ENCODE peak calls at places on chromosomes 11 and 22, in ten cellular contexts. One of them, this sample, is unnamed. For H3K9me3, the result is how much of the 10 kb centered on the place peaks cover.

GRCh38 chr11:30015725-30016449 is 943 bp downstream of the KCNA4 start:
- DNase-seq in CD8-positive, alpha-beta memory T cell: no peak
- DNase-seq in endodermal cell: no peak
- DNase-seq in stomach: no peak
- DNase-seq in lower lobe of right lung: no peak
- DNase-seq in mammary epithelial cell: no peak
- DNase-seq in iPS DF 6.9: no peak
- DNase-seq in heart right ventricle: no peak
- DNase-seq in H9: peak
- DNase-seq in AG04450: no peak
- DNase-seq in this sample: no peak

GRCh38 chr11:104343578-104343977 is 179.6 kb upstream of the PDGFD start:
- DNase-seq in CD8-positive, alpha-beta memory T cell: no peak
- DNase-seq in endodermal cell: no peak
- DNase-seq in stomach: no peak
- DNase-seq in lower lobe of right lung: no peak
- DNase-seq in mammary epithelial cell: peak
- DNase-seq in iPS DF 6.9: no peak
- DNase-seq in heart right ventricle: no peak
- DNase-seq in H9: no peak
- DNase-seq in AG04450: no peak
- DNase-seq in this sample: no peak

GRCh38 chr11:36365937-36366336 is 69.8 kb downstream of the PRR5L start:
- DNase-seq in CD8-positive, alpha-beta memory T cell: no peak
- DNase-seq in endodermal cell: no peak
- DNase-seq in stomach: no peak
- DNase-seq in lower lobe of right lung: no peak
- DNase-seq in mammary epithelial cell: no peak
- DNase-seq in iPS DF 6.9: no peak
- DNase-seq in heart right ventricle: no peak
- DNase-seq in H9: no peak
- DNase-seq in AG04450: no peak
- DNase-seq in this sample: no peak

GRCh38 chr11:134656861-134657540 is 245.0 kb upstream of the B3GAT1 start:
- DNase-seq in CD8-positive, alpha-beta memory T cell: no peak
- DNase-seq in endodermal cell: no peak
- DNase-seq in stomach: peak
- DNase-seq in lower lobe of right lung: no peak
- DNase-seq in mammary epithelial cell: no peak
- DNase-seq in iPS DF 6.9: no peak
- DNase-seq in heart right ventricle: peak
- DNase-seq in H9: no peak
- DNase-seq in AG04450: no peak
- DNase-seq in this sample: no peak

GRCh38 chr11:44268807-44269080 is 41.2 kb downstream of the ALX4 start:
- DNase-seq in CD8-positive, alpha-beta memory T cell: no peak
- DNase-seq in endodermal cell: no peak
- DNase-seq in stomach: no peak
- DNase-seq in lower lobe of right lung: no peak
- DNase-seq in mammary epithelial cell: no peak
- DNase-seq in iPS DF 6.9: no peak
- DNase-seq in heart right ventricle: no peak
- DNase-seq in H9: no peak
- DNase-seq in AG04450: no peak
- DNase-seq in this sample: no peak

GRCh38 chr11:44463751-44464150 is 101.7 kb upstream of the CD82 start:
- DNase-seq in CD8-positive, alpha-beta memory T cell: no peak
- DNase-seq in endodermal cell: no peak
- DNase-seq in stomach: no peak
- DNase-seq in lower lobe of right lung: no peak
- DNase-seq in mammary epithelial cell: no peak
- DNase-seq in iPS DF 6.9: no peak
- DNase-seq in heart right ventricle: no peak
- DNase-seq in H9: no peak
- DNase-seq in AG04450: no peak
- DNase-seq in this sample: no peak

GRCh38 chr11:61752117-61752924 is at the start of gene MYRF:
- DNase-seq in CD8-positive, alpha-beta memory T cell: peak
- DNase-seq in endodermal cell: peak
- DNase-seq in stomach: peak
- DNase-seq in lower lobe of right lung: peak
- DNase-seq in mammary epithelial cell: no peak
- DNase-seq in iPS DF 6.9: no peak
- DNase-seq in heart right ventricle: peak
- DNase-seq in H9: peak
- DNase-seq in AG04450: no peak
- DNase-seq in this sample: peak

GRCh38 chr22:35894937-35895708 is 133.5 kb downstream of the RBFOX2 start:
- DNase-seq in CD8-positive, alpha-beta memory T cell: no peak
- DNase-seq in endodermal cell: no peak
- DNase-seq in stomach: no peak
- DNase-seq in lower lobe of right lung: no peak
- DNase-seq in mammary epithelial cell: peak
- DNase-seq in iPS DF 6.9: no peak
- DNase-seq in heart right ventricle: peak
- DNase-seq in H9: no peak
- DNase-seq in AG04450: peak
- DNase-seq in this sample: no peak

GRCh38 chr11:63802637-63803414 is 10.4 kb upstream of the SPINDOC start:
- DNase-seq in CD8-positive, alpha-beta memory T cell: no peak
- DNase-seq in endodermal cell: peak
- DNase-seq in stomach: no peak
- DNase-seq in lower lobe of right lung: no peak
- DNase-seq in mammary epithelial cell: peak
- DNase-seq in iPS DF 6.9: no peak
- DNase-seq in heart right ventricle: no peak
- DNase-seq in H9: no peak
- DNase-seq in AG04450: no peak
- DNase-seq in this sample: no peak

GRCh38 chr22:30743257-30744020 is 48.8 kb downstream of the OSBP2 start:
- DNase-seq in CD8-positive, alpha-beta memory T cell: no peak
- DNase-seq in endodermal cell: no peak
- DNase-seq in stomach: no peak
- DNase-seq in lower lobe of right lung: no peak
- DNase-seq in mammary epithelial cell: no peak
- DNase-seq in iPS DF 6.9: no peak
- DNase-seq in heart right ventricle: no peak
- DNase-seq in H9: no peak
- DNase-seq in AG04450: no peak
- DNase-seq in this sample: no peak

GRCh38 chr22:41920271-41920976 is 5.5 kb upstream of the SHISA8 start:
- DNase-seq in CD8-positive, alpha-beta memory T cell: no peak
- DNase-seq in endodermal cell: no peak
- DNase-seq in stomach: no peak
- DNase-seq in lower lobe of right lung: no peak
- DNase-seq in mammary epithelial cell: no peak
- DNase-seq in iPS DF 6.9: no peak
- DNase-seq in heart right ventricle: no peak
- DNase-seq in H9: no peak
- DNase-seq in AG04450: no peak
- DNase-seq in this sample: no peak

GRCh38 chr11:68692881-68693483 is 8.6 kb downstream of the GAL start:
- DNase-seq in CD8-positive, alpha-beta memory T cell: no peak
- DNase-seq in endodermal cell: peak
- DNase-seq in stomach: no peak
- DNase-seq in lower lobe of right lung: no peak
- DNase-seq in mammary epithelial cell: no peak
- DNase-seq in iPS DF 6.9: no peak
- DNase-seq in heart right ventricle: no peak
- DNase-seq in H9: peak
- DNase-seq in AG04450: no peak
- DNase-seq in this sample: no peak

GRCh38 chr11:85459304-85459703 is 167.8 kb downstream of the DLG2 start:
- DNase-seq in CD8-positive, alpha-beta memory T cell: no peak
- DNase-seq in endodermal cell: no peak
- DNase-seq in stomach: no peak
- DNase-seq in lower lobe of right lung: no peak
- DNase-seq in mammary epithelial cell: no peak
- DNase-seq in iPS DF 6.9: no peak
- DNase-seq in heart right ventricle: no peak
- DNase-seq in H9: no peak
- DNase-seq in AG04450: no peak
- DNase-seq in this sample: no peak
- H3K9me3 ChIP-seq in CD8-positive, alpha-beta memory T cell: under half
- H3K9me3 ChIP-seq in endodermal cell: under half
- H3K9me3 ChIP-seq in stomach: under half
- H3K9me3 ChIP-seq in lower lobe of right lung: under half
- H3K9me3 ChIP-seq in mammary epithelial cell: under half
- H3K9me3 ChIP-seq in iPS DF 6.9: under half
- H3K9me3 ChIP-seq in heart right ventricle: under half
- H3K9me3 ChIP-seq in H9: under half
- H3K9me3 ChIP-seq in AG04450: under half
- H3K9me3 ChIP-seq in this sample: under half

GRCh38 chr22:47207846-47208554 is 445.6 kb downstream of the TBC1D22A start:
- DNase-seq in CD8-positive, alpha-beta memory T cell: no peak
- DNase-seq in endodermal cell: peak
- DNase-seq in stomach: peak
- DNase-seq in lower lobe of right lung: no peak
- DNase-seq in mammary epithelial cell: no peak
- DNase-seq in iPS DF 6.9: no peak
- DNase-seq in heart right ventricle: no peak
- DNase-seq in H9: no peak
- DNase-seq in AG04450: no peak
- DNase-seq in this sample: no peak

GRCh38 chr22:47209547-47210023 is 447.1 kb downstream of the TBC1D22A start:
- DNase-seq in CD8-positive, alpha-beta memory T cell: no peak
- DNase-seq in endodermal cell: peak
- DNase-seq in stomach: peak
- DNase-seq in lower lobe of right lung: no peak
- DNase-seq in mammary epithelial cell: no peak
- DNase-seq in iPS DF 6.9: no peak
- DNase-seq in heart right ventricle: no peak
- DNase-seq in H9: no peak
- DNase-seq in AG04450: no peak
- DNase-seq in this sample: no peak

GRCh38 chr22:47210112-47210657 is 447.7 kb downstream of the TBC1D22A start:
- DNase-seq in CD8-positive, alpha-beta memory T cell: no peak
- DNase-seq in endodermal cell: peak
- DNase-seq in stomach: peak
- DNase-seq in lower lobe of right lung: no peak
- DNase-seq in mammary epithelial cell: no peak
- DNase-seq in iPS DF 6.9: no peak
- DNase-seq in heart right ventricle: no peak
- DNase-seq in H9: no peak
- DNase-seq in AG04450: no peak
- DNase-seq in this sample: no peak

GRCh38 chr22:47209077-47209514 is 446.6 kb downstream of the TBC1D22A start:
- DNase-seq in CD8-positive, alpha-beta memory T cell: no peak
- DNase-seq in endodermal cell: no peak
- DNase-seq in stomach: peak
- DNase-seq in lower lobe of right lung: no peak
- DNase-seq in mammary epithelial cell: no peak
- DNase-seq in iPS DF 6.9: no peak
- DNase-seq in heart right ventricle: no peak
- DNase-seq in H9: no peak
- DNase-seq in AG04450: no peak
- DNase-seq in this sample: no peak

DNA sequence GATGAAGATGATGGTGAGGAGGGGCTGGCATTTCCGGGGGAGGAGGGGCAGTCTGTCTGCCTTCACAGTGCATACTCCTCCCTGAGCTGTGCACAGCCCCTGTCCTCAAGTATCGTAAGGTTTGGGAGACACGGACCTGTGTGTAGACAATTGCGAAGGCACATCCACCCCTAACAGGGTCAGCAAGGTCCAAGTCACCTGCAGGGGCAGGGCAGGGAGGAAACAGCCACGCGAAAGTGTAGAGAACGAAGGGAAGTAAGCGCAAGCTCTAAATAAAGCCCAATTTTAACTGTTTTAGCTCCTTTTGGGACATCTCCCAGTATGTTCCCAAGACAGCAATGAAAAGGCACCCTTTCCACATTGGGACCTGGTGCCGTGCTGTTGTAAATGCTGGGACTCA is 448.2 kb downstream of the TBC1D22A start:
- DNase-seq in CD8-positive, alpha-beta memory T cell: no peak
- DNase-seq in endodermal cell: no peak
- DNase-seq in stomach: peak
- DNase-seq in lower lobe of right lung: no peak
- DNase-seq in mammary epithelial cell: no peak
- DNase-seq in iPS DF 6.9: no peak
- DNase-seq in heart right ventricle: no peak
- DNase-seq in H9: no peak
- DNase-seq in AG04450: no peak
- DNase-seq in this sample: no peak
- H3K9me3 ChIP-seq in CD8-positive, alpha-beta memory T cell: under half
- H3K9me3 ChIP-seq in endodermal cell: under half
- H3K9me3 ChIP-seq in stomach: under half
- H3K9me3 ChIP-seq in lower lobe of right lung: under half
- H3K9me3 ChIP-seq in mammary epithelial cell: under half
- H3K9me3 ChIP-seq in iPS DF 6.9: under half
- H3K9me3 ChIP-seq in heart right ventricle: under half
- H3K9me3 ChIP-seq in H9: half or more
- H3K9me3 ChIP-seq in AG04450: under half
- H3K9me3 ChIP-seq in this sample: under half

DNA sequence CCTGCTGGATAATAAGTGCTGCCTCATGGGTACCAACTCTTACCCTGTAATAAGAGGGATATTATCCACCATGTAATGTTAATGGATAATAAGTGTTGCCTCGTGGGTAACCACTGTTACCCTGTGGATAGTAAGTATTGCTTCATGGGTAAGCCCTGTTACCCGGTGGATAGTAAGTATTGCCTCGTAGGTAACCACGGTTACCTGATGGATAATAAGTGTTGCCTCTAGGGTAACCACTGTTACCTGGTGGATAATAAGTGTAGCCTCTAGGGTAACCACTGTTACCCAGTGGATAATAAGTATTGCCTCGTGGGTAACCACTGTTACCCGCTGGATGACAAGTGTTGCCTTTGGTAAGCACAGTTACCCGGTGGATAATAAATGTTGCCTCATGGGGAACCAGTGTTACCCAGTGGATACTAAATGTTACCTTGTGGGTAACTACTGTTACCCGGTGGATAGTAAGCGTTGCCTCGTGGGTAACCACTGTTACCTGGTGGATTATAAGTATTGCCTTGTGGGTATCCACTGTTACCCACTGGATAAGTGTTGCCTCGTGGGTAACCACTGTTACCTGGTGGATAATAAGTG is 18.6 kb upstream of the NXPE4 start:
- DNase-seq in CD8-positive, alpha-beta memory T cell: no peak
- DNase-seq in endodermal cell: no peak
- DNase-seq in stomach: no peak
- DNase-seq in lower lobe of right lung: no peak
- DNase-seq in mammary epithelial cell: no peak
- DNase-seq in iPS DF 6.9: no peak
- DNase-seq in heart right ventricle: no peak
- DNase-seq in H9: no peak
- DNase-seq in AG04450: no peak
- DNase-seq in this sample: no peak
- H3K9me3 ChIP-seq in CD8-positive, alpha-beta memory T cell: under half
- H3K9me3 ChIP-seq in endodermal cell: half or more
- H3K9me3 ChIP-seq in stomach: under half
- H3K9me3 ChIP-seq in lower lobe of right lung: under half
- H3K9me3 ChIP-seq in mammary epithelial cell: under half
- H3K9me3 ChIP-seq in iPS DF 6.9: under half
- H3K9me3 ChIP-seq in heart right ventricle: under half
- H3K9me3 ChIP-seq in H9: under half
- H3K9me3 ChIP-seq in AG04450: under half
- H3K9me3 ChIP-seq in this sample: under half

DNA sequence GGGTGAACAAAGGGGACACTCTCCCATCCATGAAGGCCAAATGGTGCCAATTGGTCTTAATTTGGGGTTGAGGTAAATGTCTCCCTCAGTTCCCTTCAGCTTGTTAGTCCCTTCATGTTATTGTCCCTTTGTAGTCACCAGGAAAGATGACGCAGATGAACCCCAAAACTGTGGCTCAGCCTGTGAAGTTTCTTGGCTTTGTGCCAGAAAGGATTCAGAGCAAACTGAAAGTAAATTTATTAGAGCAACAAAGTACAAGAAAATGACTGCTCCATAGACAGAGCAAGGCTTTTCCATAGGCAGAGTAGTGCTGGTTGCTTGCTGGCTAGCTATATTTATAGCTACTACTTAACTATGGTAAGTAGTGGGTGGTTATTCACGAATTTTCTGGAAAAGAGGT is 16.7 kb downstream of the OR4C3 start:
- DNase-seq in CD8-positive, alpha-beta memory T cell: no peak
- DNase-seq in endodermal cell: no peak
- DNase-seq in stomach: no peak
- DNase-seq in lower lobe of right lung: no peak
- DNase-seq in mammary epithelial cell: no peak
- DNase-seq in iPS DF 6.9: no peak
- DNase-seq in heart right ventricle: no peak
- DNase-seq in H9: no peak
- DNase-seq in AG04450: no peak
- DNase-seq in this sample: peak
- H3K9me3 ChIP-seq in CD8-positive, alpha-beta memory T cell: under half
- H3K9me3 ChIP-seq in endodermal cell: half or more
- H3K9me3 ChIP-seq in stomach: under half
- H3K9me3 ChIP-seq in lower lobe of right lung: under half
- H3K9me3 ChIP-seq in mammary epithelial cell: under half
- H3K9me3 ChIP-seq in iPS DF 6.9: under half
- H3K9me3 ChIP-seq in heart right ventricle: under half
- H3K9me3 ChIP-seq in H9: half or more
- H3K9me3 ChIP-seq in AG04450: under half
- H3K9me3 ChIP-seq in this sample: under half

This sample was measured in T-helper 17 cell.